ENCODE peak calls at places on chromosomes 3 and 15, in ten cellular contexts. One of them, this sample, is unnamed.

GRCh38 chr3:169454823-169455222 is 208.7 kb downstream of the MECOM start:
- DNase-seq in A549: no peak
- DNase-seq in OCI-LY7: no peak
- DNase-seq in psoas muscle: no peak
- DNase-seq in heart left ventricle: no peak
- DNase-seq in tibial artery: no peak
- DNase-seq in left ventricle myocardium inferior: no peak
- DNase-seq in A673: no peak
- DNase-seq in endodermal cell: no peak
- DNase-seq in caudate nucleus: no peak
- DNase-seq in this sample: no peak

GRCh38 chr3:9669720-9670432 is 20.6 kb downstream of the MTMR14 start:
- DNase-seq in caudate nucleus: no peak
- DNase-seq in A549: no peak
- DNase-seq in tibial artery: no peak
- DNase-seq in endodermal cell: no peak
- DNase-seq in A673: no peak
- DNase-seq in left ventricle myocardium inferior: peak
- DNase-seq in heart left ventricle: peak
- DNase-seq in psoas muscle: no peak
- DNase-seq in OCI-LY7: no peak
- DNase-seq in this sample: no peak

GRCh38 chr3:30989266-30989799 is 94.9 kb upstream of the GADL1 start:
- DNase-seq in tibial artery: no peak
- DNase-seq in heart left ventricle: no peak
- DNase-seq in left ventricle myocardium inferior: no peak
- DNase-seq in OCI-LY7: no peak
- DNase-seq in caudate nucleus: no peak
- DNase-seq in endodermal cell: no peak
- DNase-seq in A673: no peak
- DNase-seq in A549: no peak
- DNase-seq in psoas muscle: no peak
- DNase-seq in this sample: no peak

GRCh38 chr3:7309707-7310106 is 448.8 kb downstream of the GRM7 start:
- DNase-seq in left ventricle myocardium inferior: peak
- DNase-seq in tibial artery: peak
- DNase-seq in A673: peak
- DNase-seq in psoas muscle: peak
- DNase-seq in A549: no peak
- DNase-seq in OCI-LY7: no peak
- DNase-seq in heart left ventricle: peak
- DNase-seq in caudate nucleus: peak
- DNase-seq in endodermal cell: no peak
- DNase-seq in this sample: peak

GRCh38 chr3:152595975-152596832 is 238.7 kb upstream of the P2RY1 start:
- DNase-seq in OCI-LY7: peak
- DNase-seq in left ventricle myocardium inferior: no peak
- DNase-seq in caudate nucleus: no peak
- DNase-seq in A549: no peak
- DNase-seq in tibial artery: peak
- DNase-seq in A673: peak
- DNase-seq in heart left ventricle: peak
- DNase-seq in endodermal cell: no peak
- DNase-seq in psoas muscle: peak
- DNase-seq in this sample: no peak

GRCh38 chr3:10855871-10856662 is 40.0 kb downstream of the SLC6A11 start:
- DNase-seq in A549: peak
- DNase-seq in left ventricle myocardium inferior: no peak
- DNase-seq in tibial artery: no peak
- DNase-seq in psoas muscle: no peak
- DNase-seq in heart left ventricle: no peak
- DNase-seq in A673: no peak
- DNase-seq in caudate nucleus: no peak
- DNase-seq in OCI-LY7: no peak
- DNase-seq in endodermal cell: peak
- DNase-seq in this sample: no peak

GRCh38 chr15:70420421-70421196 is 322.9 kb upstream of the TLE3 start:
- DNase-seq in heart left ventricle: no peak
- DNase-seq in left ventricle myocardium inferior: no peak
- DNase-seq in A673: peak
- DNase-seq in A549: no peak
- DNase-seq in endodermal cell: peak
- DNase-seq in caudate nucleus: no peak
- DNase-seq in psoas muscle: no peak
- DNase-seq in OCI-LY7: no peak
- DNase-seq in tibial artery: no peak
- DNase-seq in this sample: no peak

GRCh38 chr3:122305818-122306621 is 19.0 kb upstream of the CSTA start:
- DNase-seq in endodermal cell: peak
- DNase-seq in psoas muscle: no peak
- DNase-seq in left ventricle myocardium inferior: no peak
- DNase-seq in caudate nucleus: no peak
- DNase-seq in tibial artery: no peak
- DNase-seq in heart left ventricle: no peak
- DNase-seq in A673: peak
- DNase-seq in A549: no peak
- DNase-seq in OCI-LY7: peak
- DNase-seq in this sample: peak

GRCh38 chr3:145144361-145144760 is 1016.6 kb downstream of the PLOD2 start:
- DNase-seq in A549: no peak
- DNase-seq in caudate nucleus: no peak
- DNase-seq in psoas muscle: no peak
- DNase-seq in A673: no peak
- DNase-seq in tibial artery: no peak
- DNase-seq in left ventricle myocardium inferior: no peak
- DNase-seq in endodermal cell: no peak
- DNase-seq in heart left ventricle: no peak
- DNase-seq in OCI-LY7: no peak
- DNase-seq in this sample: no peak

GRCh38 chr3:172145287-172145686 is 105.9 kb downstream of the FNDC3B start:
- DNase-seq in left ventricle myocardium inferior: no peak
- DNase-seq in heart left ventricle: no peak
- DNase-seq in OCI-LY7: peak
- DNase-seq in caudate nucleus: no peak
- DNase-seq in tibial artery: no peak
- DNase-seq in A549: no peak
- DNase-seq in psoas muscle: no peak
- DNase-seq in endodermal cell: no peak
- DNase-seq in A673: no peak
- DNase-seq in this sample: no peak

GRCh38 chr3:128786434-128787020 is 60.5 kb downstream of the RAB7A start:
- DNase-seq in A673: no peak
- DNase-seq in psoas muscle: no peak
- DNase-seq in OCI-LY7: no peak
- DNase-seq in caudate nucleus: no peak
- DNase-seq in A549: no peak
- DNase-seq in endodermal cell: no peak
- DNase-seq in tibial artery: no peak
- DNase-seq in left ventricle myocardium inferior: no peak
- DNase-seq in heart left ventricle: no peak
- DNase-seq in this sample: no peak

GRCh38 chr3:134869153-134869726 is 74.2 kb downstream of the EPHB1 start:
- DNase-seq in tibial artery: no peak
- DNase-seq in caudate nucleus: no peak
- DNase-seq in OCI-LY7: no peak
- DNase-seq in A673: no peak
- DNase-seq in A549: no peak
- DNase-seq in heart left ventricle: no peak
- DNase-seq in left ventricle myocardium inferior: no peak
- DNase-seq in endodermal cell: no peak
- DNase-seq in psoas muscle: no peak
- DNase-seq in this sample: no peak

GRCh38 chr3:151460774-151461450 is at the start of gene IGSF10:
- DNase-seq in heart left ventricle: no peak
- DNase-seq in endodermal cell: peak
- DNase-seq in A673: peak
- DNase-seq in caudate nucleus: no peak
- DNase-seq in left ventricle myocardium inferior: peak
- DNase-seq in OCI-LY7: no peak
- DNase-seq in A549: peak
- DNase-seq in tibial artery: no peak
- DNase-seq in psoas muscle: no peak
- DNase-seq in this sample: no peak

GRCh38 chr3:148229107-148229506 is 468.6 kb upstream of the AGTR1 start:
- DNase-seq in OCI-LY7: peak
- DNase-seq in heart left ventricle: no peak
- DNase-seq in tibial artery: no peak
- DNase-seq in A673: no peak
- DNase-seq in left ventricle myocardium inferior: no peak
- DNase-seq in caudate nucleus: no peak
- DNase-seq in A549: no peak
- DNase-seq in endodermal cell: no peak
- DNase-seq in psoas muscle: no peak
- DNase-seq in this sample: no peak

GRCh38 chr3:65406470-65406869 is 632.2 kb downstream of the MAGI1 start:
- DNase-seq in caudate nucleus: no peak
- DNase-seq in psoas muscle: no peak
- DNase-seq in A549: no peak
- DNase-seq in heart left ventricle: no peak
- DNase-seq in tibial artery: no peak
- DNase-seq in OCI-LY7: no peak
- DNase-seq in endodermal cell: no peak
- DNase-seq in left ventricle myocardium inferior: no peak
- DNase-seq in A673: no peak
- DNase-seq in this sample: no peak

GRCh38 chr3:64244011-64244942 is 19.0 kb upstream of the PRICKLE2 start:
- DNase-seq in endodermal cell: peak
- DNase-seq in psoas muscle: no peak
- DNase-seq in tibial artery: no peak
- DNase-seq in caudate nucleus: no peak
- DNase-seq in left ventricle myocardium inferior: no peak
- DNase-seq in A549: peak
- DNase-seq in OCI-LY7: peak
- DNase-seq in heart left ventricle: no peak
- DNase-seq in A673: peak
- DNase-seq in this sample: no peak

GRCh38 chr3:12952322-12953200 is 111.2 kb upstream of the RPL32 start:
- DNase-seq in psoas muscle: no peak
- DNase-seq in left ventricle myocardium inferior: no peak
- DNase-seq in A549: no peak
- DNase-seq in OCI-LY7: no peak
- DNase-seq in heart left ventricle: no peak
- DNase-seq in caudate nucleus: no peak
- DNase-seq in endodermal cell: no peak
- DNase-seq in tibial artery: no peak
- DNase-seq in A673: no peak
- DNase-seq in this sample: no peak

GRCh38 chr15:88861621-88862020 is 33.7 kb downstream of the HAPLN3 start:
- DNase-seq in psoas muscle: no peak
- DNase-seq in endodermal cell: no peak
- DNase-seq in tibial artery: no peak
- DNase-seq in A549: no peak
- DNase-seq in OCI-LY7: no peak
- DNase-seq in caudate nucleus: no peak
- DNase-seq in A673: no peak
- DNase-seq in heart left ventricle: no peak
- DNase-seq in left ventricle myocardium inferior: no peak
- DNase-seq in this sample: no peak

GRCh38 chr3:160667452-160667851 is 9.5 kb upstream of the ARL14 start:
- DNase-seq in tibial artery: no peak
- DNase-seq in A549: peak
- DNase-seq in A673: no peak
- DNase-seq in psoas muscle: no peak
- DNase-seq in endodermal cell: no peak
- DNase-seq in OCI-LY7: no peak
- DNase-seq in caudate nucleus: no peak
- DNase-seq in heart left ventricle: no peak
- DNase-seq in left ventricle myocardium inferior: no peak
- DNase-seq in this sample: no peak
- H3K27ac ChIP-seq in tibial artery: no peak
- H3K27ac ChIP-seq in A549: peak
- H3K27ac ChIP-seq in A673: no peak
- H3K27ac ChIP-seq in psoas muscle: no peak
- H3K27ac ChIP-seq in endodermal cell: no peak
- H3K27ac ChIP-seq in OCI-LY7: no peak
- H3K27ac ChIP-seq in caudate nucleus: no peak
- H3K27ac ChIP-seq in heart left ventricle: no peak
- H3K27ac ChIP-seq in left ventricle myocardium inferior: no peak
- H3K27ac ChIP-seq in this sample: no peak

GRCh38 chr15:48976444-48977088 is 12.8 kb upstream of the SHC4 start:
- DNase-seq in caudate nucleus: peak
- DNase-seq in A673: no peak
- DNase-seq in psoas muscle: no peak
- DNase-seq in endodermal cell: peak
- DNase-seq in left ventricle myocardium inferior: no peak
- DNase-seq in tibial artery: no peak
- DNase-seq in heart left ventricle: no peak
- DNase-seq in OCI-LY7: no peak
- DNase-seq in A549: no peak
- DNase-seq in this sample: no peak
- H3K27ac ChIP-seq in caudate nucleus: peak
- H3K27ac ChIP-seq in A673: no peak
- H3K27ac ChIP-seq in psoas muscle: no peak
- H3K27ac ChIP-seq in endodermal cell: peak
- H3K27ac ChIP-seq in left ventricle myocardium inferior: peak
- H3K27ac ChIP-seq in tibial artery: peak
- H3K27ac ChIP-seq in heart left ventricle: peak
- H3K27ac ChIP-seq in OCI-LY7: no peak
- H3K27ac ChIP-seq in A549: peak
- H3K27ac ChIP-seq in this sample: no peak

GRCh38 chr15:25798207-25798931 is 64.8 kb downstream of the ATP10A start:
- DNase-seq in tibial artery: no peak
- DNase-seq in left ventricle myocardium inferior: no peak
- DNase-seq in caudate nucleus: no peak
- DNase-seq in A549: no peak
- DNase-seq in OCI-LY7: no peak
- DNase-seq in psoas muscle: no peak
- DNase-seq in endodermal cell: no peak
- DNase-seq in heart left ventricle: no peak
- DNase-seq in A673: no peak
- DNase-seq in this sample: no peak
- H3K27ac ChIP-seq in tibial artery: peak
- H3K27ac ChIP-seq in left ventricle myocardium inferior: no peak
- H3K27ac ChIP-seq in caudate nucleus: no peak
- H3K27ac ChIP-seq in A549: no peak
- H3K27ac ChIP-seq in OCI-LY7: no peak
- H3K27ac ChIP-seq in psoas muscle: no peak
- H3K27ac ChIP-seq in endodermal cell: no peak
- H3K27ac ChIP-seq in heart left ventricle: no peak
- H3K27ac ChIP-seq in A673: no peak
- H3K27ac ChIP-seq in this sample: no peak

DNA sequence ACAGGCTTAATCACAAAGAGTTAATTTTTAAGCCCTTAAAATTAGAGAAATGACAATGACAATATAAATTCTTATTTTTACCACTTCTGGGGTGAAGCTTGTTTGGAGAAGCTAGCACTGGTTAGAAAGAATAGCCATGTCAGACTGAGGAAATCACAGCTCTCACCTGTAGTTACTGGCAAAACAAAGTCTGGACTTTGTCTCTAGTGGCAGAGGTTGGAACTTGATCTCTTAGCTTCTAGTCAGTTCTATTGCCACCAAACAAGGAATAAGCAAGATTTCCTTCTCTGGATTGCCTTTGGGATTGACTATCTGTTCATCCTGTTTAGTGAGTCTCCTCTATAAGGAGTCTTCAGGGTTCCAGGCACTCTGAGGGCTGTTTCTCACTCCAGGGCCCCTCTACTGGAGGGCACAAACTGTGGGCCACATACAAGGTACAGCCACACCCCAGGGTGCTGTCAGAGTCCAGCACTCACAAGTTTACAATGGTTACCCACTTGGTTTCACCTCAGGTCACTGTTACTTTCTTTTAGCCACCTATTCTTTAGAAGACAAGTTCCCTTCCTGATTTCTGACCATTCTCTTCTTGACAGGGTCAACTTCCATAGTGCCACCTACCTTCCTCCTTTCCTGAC is 426.6 kb upstream of the THBS1 start:
- DNase-seq in endodermal cell: no peak
- DNase-seq in heart left ventricle: no peak
- DNase-seq in caudate nucleus: no peak
- DNase-seq in psoas muscle: no peak
- DNase-seq in A549: no peak
- DNase-seq in OCI-LY7: no peak
- DNase-seq in tibial artery: no peak
- DNase-seq in A673: no peak
- DNase-seq in left ventricle myocardium inferior: no peak
- DNase-seq in this sample: no peak
- H3K27ac ChIP-seq in endodermal cell: no peak
- H3K27ac ChIP-seq in heart left ventricle: no peak
- H3K27ac ChIP-seq in caudate nucleus: no peak
- H3K27ac ChIP-seq in psoas muscle: no peak
- H3K27ac ChIP-seq in A549: peak
- H3K27ac ChIP-seq in OCI-LY7: no peak
- H3K27ac ChIP-seq in tibial artery: no peak
- H3K27ac ChIP-seq in A673: no peak
- H3K27ac ChIP-seq in left ventricle myocardium inferior: no peak
- H3K27ac ChIP-seq in this sample: peak

This sample was measured in prostate gland.